ENCODE peak calls at places on chromosomes 7 and 10, in five cellular contexts. One of them, this sample, is unnamed.

GRCh38 chr10:86535057-86535882 is 13.7 kb upstream of the WAPL start:
- DNase-seq in H9: peak
- DNase-seq in IMR-90: no peak
- DNase-seq in mesendoderm: peak
- DNase-seq in H1: no peak
- DNase-seq in this sample: no peak

GRCh38 chr7:5217851-5218331 is 27.9 kb downstream of the WIPI2 start:
- DNase-seq in IMR-90: no peak
- DNase-seq in mesendoderm: no peak
- DNase-seq in H9: no peak
- DNase-seq in H1: no peak
- DNase-seq in this sample: no peak

GRCh38 chr7:148238926-148239325 is 351.6 kb upstream of the C7orf33 start:
- DNase-seq in H9: no peak
- DNase-seq in mesendoderm: no peak
- DNase-seq in IMR-90: no peak
- DNase-seq in H1: no peak
- DNase-seq in this sample: no peak

GRCh38 chr10:113179270-113179669 is 229.2 kb downstream of the TCF7L2 start:
- DNase-seq in mesendoderm: no peak
- DNase-seq in H1: no peak
- DNase-seq in IMR-90: no peak
- DNase-seq in H9: no peak
- DNase-seq in this sample: no peak

GRCh38 chr7:34385385-34385784 is 272.6 kb upstream of the NPSR1 start:
- DNase-seq in mesendoderm: peak
- DNase-seq in H1: no peak
- DNase-seq in IMR-90: no peak
- DNase-seq in H9: no peak
- DNase-seq in this sample: no peak

GRCh38 chr10:50552308-50552707 is 71.4 kb downstream of the SGMS1 start:
- DNase-seq in H9: no peak
- DNase-seq in IMR-90: peak
- DNase-seq in H1: no peak
- DNase-seq in mesendoderm: no peak
- DNase-seq in this sample: no peak

GRCh38 chr7:80923211-80923612 is 4.4 kb upstream of the SEMA3C start:
- DNase-seq in mesendoderm: no peak
- DNase-seq in H9: no peak
- DNase-seq in H1: no peak
- DNase-seq in IMR-90: no peak
- DNase-seq in this sample: no peak

GRCh38 chr10:114697061-114697598 is 39.1 kb upstream of the ABLIM1 start:
- DNase-seq in H1: no peak
- DNase-seq in mesendoderm: no peak
- DNase-seq in H9: no peak
- DNase-seq in IMR-90: peak
- DNase-seq in this sample: no peak

GRCh38 chr10:6348091-6348862 is 145.5 kb downstream of the PFKFB3 start:
- DNase-seq in mesendoderm: peak
- DNase-seq in H1: no peak
- DNase-seq in IMR-90: no peak
- DNase-seq in H9: no peak
- DNase-seq in this sample: no peak

GRCh38 chr10:352476-353235 is 217.4 kb downstream of the ZMYND11 start:
- DNase-seq in H9: no peak
- DNase-seq in mesendoderm: no peak
- DNase-seq in H1: no peak
- DNase-seq in IMR-90: no peak
- DNase-seq in this sample: no peak

GRCh38 chr7:51274955-51275354 is 41.7 kb downstream of the COBL start:
- DNase-seq in mesendoderm: no peak
- DNase-seq in H9: no peak
- DNase-seq in IMR-90: no peak
- DNase-seq in H1: no peak
- DNase-seq in this sample: no peak

GRCh38 chr10:70981936-70982335 is 93.6 kb upstream of the PCBD1 start:
- DNase-seq in H1: no peak
- DNase-seq in IMR-90: no peak
- DNase-seq in mesendoderm: no peak
- DNase-seq in H9: no peak
- DNase-seq in this sample: no peak
- H3K9ac ChIP-seq in H1: no peak
- H3K9ac ChIP-seq in IMR-90: no peak
- H3K9ac ChIP-seq in mesendoderm: no peak
- H3K9ac ChIP-seq in H9: no peak
- H3K9ac ChIP-seq in this sample: no peak

GRCh38 chr10:102122450-102122849 is 2.3 kb upstream of the LDB1 start:
- DNase-seq in H1: no peak
- DNase-seq in IMR-90: no peak
- DNase-seq in mesendoderm: peak
- DNase-seq in H9: no peak
- DNase-seq in this sample: no peak
- H2BK120ac ChIP-seq in H1: peak
- H2BK120ac ChIP-seq in IMR-90: peak
- H2BK120ac ChIP-seq in mesendoderm: no peak
- H2BK120ac ChIP-seq in H9: no peak
- H2BK120ac ChIP-seq in this sample: no peak

GRCh38 chr10:48464121-48464870 is 140.6 kb downstream of the ARHGAP22 start:
- DNase-seq in mesendoderm: no peak
- DNase-seq in H1: no peak
- DNase-seq in IMR-90: no peak
- DNase-seq in H9: no peak
- DNase-seq in this sample: no peak
- H2BK15ac ChIP-seq in mesendoderm: no peak
- H2BK15ac ChIP-seq in H1: peak
- H2BK15ac ChIP-seq in IMR-90: no peak
- H2BK15ac ChIP-seq in H9: no peak
- H2BK15ac ChIP-seq in this sample: no peak

DNA sequence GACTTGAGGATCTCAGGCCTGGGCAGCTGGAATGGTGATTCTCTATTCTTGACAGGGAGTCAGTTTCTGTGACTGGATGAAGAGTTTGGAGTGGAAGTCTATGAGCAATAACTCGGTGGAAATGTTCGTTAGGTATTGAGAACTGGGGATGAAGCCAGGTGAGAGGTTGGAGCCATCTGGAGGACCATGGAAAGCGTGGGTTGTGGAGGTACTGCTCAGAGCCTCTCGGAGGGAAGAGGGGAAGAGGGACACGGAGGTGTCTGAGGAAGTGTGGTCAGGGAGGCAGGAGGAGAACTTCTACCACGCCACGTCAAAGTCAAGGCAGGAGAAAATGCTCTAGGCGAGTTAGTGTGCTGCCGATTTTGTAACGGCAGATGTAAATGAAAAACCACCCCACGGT is 430.7 kb downstream of the DPP6 start:
- DNase-seq in mesendoderm: no peak
- DNase-seq in H9: no peak
- DNase-seq in IMR-90: no peak
- DNase-seq in H1: no peak
- DNase-seq in this sample: no peak
- H3K9ac ChIP-seq in mesendoderm: no peak
- H3K9ac ChIP-seq in H9: no peak
- H3K9ac ChIP-seq in IMR-90: no peak
- H3K9ac ChIP-seq in H1: no peak
- H3K9ac ChIP-seq in this sample: no peak

GRCh38 chr10:44258019-44258418 is 126.9 kb downstream of the CXCL12 start:
- DNase-seq in H1: no peak
- DNase-seq in H9: peak
- DNase-seq in mesendoderm: peak
- DNase-seq in IMR-90: no peak
- DNase-seq in this sample: no peak
- H2BK120ac ChIP-seq in H1: no peak
- H2BK120ac ChIP-seq in H9: no peak
- H2BK120ac ChIP-seq in mesendoderm: no peak
- H2BK120ac ChIP-seq in IMR-90: no peak
- H2BK120ac ChIP-seq in this sample: no peak

GRCh38 chr10:73874267-73875138 is at the start of gene CAMK2G:
- DNase-seq in IMR-90: peak
- DNase-seq in H1: no peak
- DNase-seq in H9: peak
- DNase-seq in mesendoderm: peak
- DNase-seq in this sample: peak

GRCh38 chr10:73873163-73873842 is 1.1 kb downstream of the CAMK2G start:
- DNase-seq in mesendoderm: no peak
- DNase-seq in IMR-90: no peak
- DNase-seq in H9: no peak
- DNase-seq in H1: no peak
- DNase-seq in this sample: no peak

GRCh38 chr10:73871915-73872710 is 2.2 kb downstream of the CAMK2G start:
- DNase-seq in IMR-90: peak
- DNase-seq in H9: no peak
- DNase-seq in mesendoderm: peak
- DNase-seq in H1: no peak
- DNase-seq in this sample: no peak

GRCh38 chr10:73875139-73875475 is 752 bp upstream of the CAMK2G start:
- DNase-seq in H1: no peak
- DNase-seq in mesendoderm: no peak
- DNase-seq in IMR-90: no peak
- DNase-seq in H9: no peak
- DNase-seq in this sample: no peak

DNA sequence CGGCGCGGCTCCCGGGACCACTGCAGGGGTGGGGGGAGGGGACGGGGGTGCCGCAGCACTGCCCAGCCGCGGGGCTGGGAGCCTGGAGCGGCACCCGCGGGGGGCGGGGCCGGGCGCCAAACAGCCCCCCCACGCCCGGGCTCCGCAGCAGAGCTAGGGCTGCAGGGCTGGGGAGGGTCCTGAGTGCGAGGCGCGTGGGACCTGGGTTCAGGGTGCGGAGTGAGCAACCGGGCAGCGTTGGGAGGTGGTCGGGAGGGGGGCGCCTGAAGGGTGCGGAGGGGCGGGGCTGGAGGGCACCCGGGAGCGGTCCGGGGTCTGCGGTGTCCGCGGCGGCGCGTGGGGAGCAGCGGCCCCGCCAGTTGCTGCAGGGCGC is 526 bp downstream of the CAMK2G start:
- DNase-seq in IMR-90: no peak
- DNase-seq in H9: no peak
- DNase-seq in H1: no peak
- DNase-seq in mesendoderm: no peak
- DNase-seq in this sample: no peak
- H2BK15ac ChIP-seq in IMR-90: no peak
- H2BK15ac ChIP-seq in H9: no peak
- H2BK15ac ChIP-seq in H1: no peak
- H2BK15ac ChIP-seq in mesendoderm: no peak
- H2BK15ac ChIP-seq in this sample: no peak

DNA sequence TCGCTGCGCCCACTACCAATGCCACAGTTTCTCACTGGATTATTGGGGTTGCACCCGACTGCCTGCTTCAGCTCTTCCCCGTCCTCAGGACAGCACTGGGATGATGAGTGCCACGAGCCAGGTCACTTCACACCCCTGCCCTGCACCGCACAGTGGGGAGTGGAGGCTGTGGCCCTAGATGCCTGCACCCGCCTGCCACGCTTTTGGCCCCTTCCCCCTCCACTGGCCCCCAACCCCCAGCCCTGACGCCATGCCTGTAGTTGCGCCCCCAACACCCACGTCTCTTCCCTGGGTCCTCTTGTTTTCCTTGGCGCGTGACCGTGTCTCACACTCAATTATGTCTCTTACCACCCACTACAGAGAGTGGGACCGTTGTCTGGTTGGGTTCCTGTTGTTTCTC is 134.3 kb downstream of the VIPR2 start:
- DNase-seq in H9: no peak
- DNase-seq in IMR-90: no peak
- DNase-seq in mesendoderm: no peak
- DNase-seq in H1: no peak
- DNase-seq in this sample: no peak
- H3K9ac ChIP-seq in H9: no peak
- H3K9ac ChIP-seq in IMR-90: no peak
- H3K9ac ChIP-seq in mesendoderm: no peak
- H3K9ac ChIP-seq in H1: no peak
- H3K9ac ChIP-seq in this sample: no peak

This sample was measured in neuronal stem cell.